ENCODE peak calls at places on chromosomes 7 and 10, in ten cellular contexts. E, W, V, B, D, C, O, T, Z and L are unnamed samples.

GRCh38 chr10:107340345-107340744 is 175.8 kb upstream of the SORCS1 start:
- DNase-seq in T (no peak), D (no peak), O (no peak), V (no peak), Z (no peak), C (no peak), E (no peak), B (no peak), W (no peak), L (no peak)

GRCh38 chr10:98047009-98047741 is 16.8 kb upstream of the CRTAC1 start:
- DNase-seq in W (no peak), C (no peak), T (peak; percentile 64), B (no peak), E (no peak), O (no peak), Z (peak; percentile 12), V (no peak), D (no peak), L (no peak)

GRCh38 chr7:19091871-19092270 is 25.6 kb downstream of the TWIST1 start:
- DNase-seq in V (no peak), O (no peak), W (no peak), Z (no peak), E (no peak), D (no peak), B (no peak), C (no peak), T (no peak), L (peak; percentile 7)

GRCh38 chr7:143398616-143399015 is 10.0 kb downstream of the EPHA1 start:
- DNase-seq in C (no peak), Z (no peak), O (no peak), V (no peak), T (no peak), E (no peak), B (no peak), W (no peak), D (no peak), L (no peak)

GRCh38 chr7:2517004-2517403 is 2.6 kb upstream of the LFNG start:
- DNase-seq in B (no peak), O (no peak), C (no peak), V (no peak), D (no peak), E (peak; percentile 77), W (no peak), Z (peak; percentile 75), T (peak; percentile 85), L (no peak)

GRCh38 chr10:70174058-70174741 is 3.9 kb upstream of the SAR1A start:
- DNase-seq in O (no peak), C (no peak), T (no peak), B (peak; percentile 16), V (no peak), D (peak; percentile 31), Z (no peak), W (peak; percentile 31), E (no peak), L (no peak)

GRCh38 chr7:134587736-134588135 is 38.8 kb downstream of the AKR1B15 start:
- DNase-seq in V (no peak), O (no peak), Z (peak; percentile 59), C (no peak), D (no peak), E (no peak), T (no peak), B (no peak), W (no peak), L (no peak)

GRCh38 chr10:49082767-49083166 is 32.6 kb downstream of the VSTM4 start:
- DNase-seq in B (no peak), T (no peak), V (no peak), C (no peak), E (no peak), Z (no peak), O (no peak), D (no peak), W (no peak), L (peak; percentile 54)

GRCh38 chr7:8197994-8198698 is 63.8 kb downstream of the ICA1 start:
- DNase-seq in B (no peak), O (no peak), E (no peak), C (no peak), D (no peak), V (no peak), Z (no peak), W (peak; percentile 14), T (no peak), L (no peak)

GRCh38 chr10:6114758-6115410 is 26.1 kb downstream of the RBM17 start:
- DNase-seq in C (no peak), D (no peak), W (no peak), T (peak; percentile 75), B (no peak), E (peak; percentile 64), O (no peak), Z (peak; percentile 85), V (no peak), L (no peak)

GRCh38 chr7:71612892-71613291 is 480.9 kb downstream of the GALNT17 start:
- DNase-seq in T (no peak), B (no peak), O (no peak), Z (no peak), E (no peak), C (no peak), D (no peak), V (no peak), W (no peak), L (no peak)

GRCh38 chr10:49265885-49266284 is 33.1 kb upstream of the C10orf71 start:
- DNase-seq in W (no peak), V (no peak), B (no peak), Z (no peak), T (no peak), D (no peak), E (no peak), O (no peak), C (no peak), L (no peak)

GRCh38 chr7:140773104-140773503 is 76.6 kb downstream of the NDUFB2 start:
- DNase-seq in D (no peak), V (no peak), W (no peak), T (no peak), O (no peak), C (no peak), Z (no peak), B (no peak), E (no peak), L (no peak)

GRCh38 chr10:43214071-43214955 is 52.6 kb downstream of the RASGEF1A start:
- DNase-seq in W (no peak), O (no peak), Z (peak; percentile 16), E (peak; percentile 4), T (peak; percentile 23), V (no peak), B (no peak), D (no peak), C (no peak), L (peak; percentile 34)

GRCh38 chr7:92765725-92766124 is 70.6 kb downstream of the CDK6 start:
- DNase-seq in W (no peak), B (no peak), E (peak; percentile 63), O (no peak), Z (peak; percentile 78), D (no peak), T (peak; percentile 72), C (peak; percentile 66), V (no peak), L (no peak)

GRCh38 chr7:149440222-149440621 is 20.6 kb downstream of the ZNF777 start:
- DNase-seq in B (no peak), O (no peak), E (no peak), T (no peak), V (no peak), W (no peak), D (no peak), C (no peak), Z (no peak), L (no peak)

GRCh38 chr7:39073432-39073831 is 95.7 kb downstream of the POU6F2 start:
- DNase-seq in O (no peak), T (peak; percentile 6), V (no peak), Z (no peak), W (no peak), E (no peak), D (no peak), C (no peak), B (peak; percentile 0), L (peak; percentile 59)

GRCh38 chr10:96511044-96511945 is 2.4 kb downstream of the TLL2 start:
- DNase-seq in E (no peak), B (no peak), C (peak; percentile 31), Z (peak; percentile 25), O (no peak), T (peak; percentile 28), V (no peak), D (no peak), W (no peak), L (no peak)

GRCh38 chr10:97612386-97612785 is 20.9 kb downstream of the MORN4 start:
- DNase-seq in W (no peak), O (no peak), C (peak; percentile 42), V (no peak), B (peak; percentile 54), E (no peak), T (peak; percentile 70), Z (peak; percentile 76), D (no peak), L (no peak)

GRCh38 chr10:56583316-56583715 is 222.3 kb upstream of the ZWINT start:
- DNase-seq in Z (no peak), T (no peak), V (no peak), B (no peak), E (no peak), W (no peak), C (no peak), O (no peak), D (no peak), L (no peak)

GRCh38 chr10:63256047-63256773 is 123.1 kb downstream of the NRBF2 start:
- DNase-seq in Z (peak; percentile 72), B (no peak), O (no peak), E (no peak), C (no peak), V (no peak), W (no peak), T (peak; percentile 76), D (no peak), L (no peak)

GRCh38 chr10:32104181-32104580 is 48.0 kb upstream of the KIF5B start:
- DNase-seq in C (no peak), D (no peak), O (no peak), Z (no peak), B (no peak), W (no peak), T (peak; percentile 15), E (peak; percentile 77), V (no peak), L (no peak)

GRCh38 chr7:152076940-152077933 is 51.8 kb downstream of the GALNT11 start:
- DNase-seq in B (no peak), D (no peak), T (no peak), O (no peak), C (no peak), E (no peak), W (no peak), V (no peak), Z (no peak), L (no peak)

GRCh38 chr10:12198156-12198555 is 2.2 kb downstream of the CDC123 start:
- DNase-seq in B (no peak), O (no peak), T (no peak), V (no peak), W (no peak), E (no peak), D (no peak), C (no peak), Z (no peak), L (no peak)

GRCh38 chr7:33774762-33775523 is 130.4 kb upstream of the BMPER start:
- DNase-seq in W (no peak), T (peak; percentile 99), C (no peak), B (no peak), D (no peak), E (peak; percentile 70), O (no peak), Z (peak; percentile 99), V (no peak), L (no peak)

GRCh38 chr7:28041508-28042314 is 138.9 kb downstream of the JAZF1 start:
- DNase-seq in C (peak; percentile 37), Z (peak; percentile 63), D (no peak), E (peak; percentile 89), W (no peak), T (peak; percentile 54), B (no peak), O (no peak), V (no peak), L (no peak)

GRCh38 chr7:2270495-2270894 is 28.5 kb downstream of the NUDT1 start:
- DNase-seq in W (no peak), Z (no peak), D (no peak), C (no peak), O (no peak), B (no peak), T (no peak), V (no peak), E (no peak), L (no peak)

GRCh38 chr10:103645141-103646054 is 151.9 kb downstream of the NEURL1 start:
- DNase-seq in W (no peak), B (no peak), D (no peak), E (peak; percentile 94), T (peak; percentile 94), Z (peak; percentile 94), O (no peak), C (no peak), V (no peak), L (peak; percentile 88)